ENCODE peak calls at places on chromosomes 7 and 10, in five cellular contexts. W is tibial artery; L is AG09309; E is CD8-positive, alpha-beta T cell; I is BE2C. V is an unnamed sample.

GRCh38 chr10:122939819-122940543 is 14.0 kb downstream of the C10orf88 start:
- DNase-seq in W (no peak), L (no peak), E (no peak), I (no peak), V (peak)

GRCh38 chr7:76060842-76061241 is 12.9 kb downstream of the MDH2 start:
- DNase-seq in W (no peak), L (no peak), E (no peak), I (no peak), V (no peak)

GRCh38 chr7:93146465-93147127 is 1.6 kb downstream of the SAMD9L start:
- DNase-seq in W (no peak), L (no peak), E (no peak), I (no peak), V (no peak)

GRCh38 chr7:98214811-98215321 is 3.6 kb downstream of the BHLHA15 start:
- DNase-seq in W (peak), L (no peak), E (no peak), I (no peak), V (no peak)

GRCh38 chr10:60105195-60105812 is 198.9 kb upstream of the CCDC6 start:
- DNase-seq in W (no peak), L (no peak), E (no peak), I (no peak), V (no peak)

GRCh38 chr10:27742195-27742925 is 3.3 kb downstream of the MKX start:
- DNase-seq in W (peak), L (peak), E (peak), I (peak), V (peak)

GRCh38 chr10:89591796-89592271 is 53.2 kb downstream of the PANK1 start:
- DNase-seq in W (peak), L (no peak), E (no peak), I (no peak), V (peak)

GRCh38 chr7:48004023-48004422 is 24.6 kb upstream of the HUS1 start:
- DNase-seq in W (no peak), L (no peak), E (no peak), I (no peak), V (no peak)

GRCh38 chr10:79055892-79056291 is 12.9 kb upstream of the ZMIZ1 start:
- DNase-seq in W (peak), L (no peak), E (no peak), I (no peak), V (no peak)

GRCh38 chr7:148983220-148984146 is 44.8 kb downstream of the PDIA4 start:
- DNase-seq in W (no peak), L (no peak), E (peak), I (peak), V (peak)

GRCh38 chr10:31508882-31509281 is 189.9 kb downstream of the ZEB1 start:
- DNase-seq in W (no peak), L (no peak), E (no peak), I (no peak), V (no peak)

GRCh38 chr10:85044-85443 is 35.9 kb upstream of the TUBB8 start:
- DNase-seq in W (no peak), L (no peak), E (no peak), I (no peak), V (no peak)

GRCh38 chr7:127392182-127392565 is 334 bp downstream of the ZNF800 start:
- DNase-seq in W (peak), L (peak), E (peak), I (peak), V (peak)

GRCh38 chr7:158772916-158773315 is 56.4 kb downstream of the ESYT2 start:
- DNase-seq in W (no peak), L (no peak), E (no peak), I (no peak), V (no peak)
- H3K4me3 ChIP-seq in W (no peak), L (no peak), E (no peak), I (no peak), V (no peak)

DNA sequence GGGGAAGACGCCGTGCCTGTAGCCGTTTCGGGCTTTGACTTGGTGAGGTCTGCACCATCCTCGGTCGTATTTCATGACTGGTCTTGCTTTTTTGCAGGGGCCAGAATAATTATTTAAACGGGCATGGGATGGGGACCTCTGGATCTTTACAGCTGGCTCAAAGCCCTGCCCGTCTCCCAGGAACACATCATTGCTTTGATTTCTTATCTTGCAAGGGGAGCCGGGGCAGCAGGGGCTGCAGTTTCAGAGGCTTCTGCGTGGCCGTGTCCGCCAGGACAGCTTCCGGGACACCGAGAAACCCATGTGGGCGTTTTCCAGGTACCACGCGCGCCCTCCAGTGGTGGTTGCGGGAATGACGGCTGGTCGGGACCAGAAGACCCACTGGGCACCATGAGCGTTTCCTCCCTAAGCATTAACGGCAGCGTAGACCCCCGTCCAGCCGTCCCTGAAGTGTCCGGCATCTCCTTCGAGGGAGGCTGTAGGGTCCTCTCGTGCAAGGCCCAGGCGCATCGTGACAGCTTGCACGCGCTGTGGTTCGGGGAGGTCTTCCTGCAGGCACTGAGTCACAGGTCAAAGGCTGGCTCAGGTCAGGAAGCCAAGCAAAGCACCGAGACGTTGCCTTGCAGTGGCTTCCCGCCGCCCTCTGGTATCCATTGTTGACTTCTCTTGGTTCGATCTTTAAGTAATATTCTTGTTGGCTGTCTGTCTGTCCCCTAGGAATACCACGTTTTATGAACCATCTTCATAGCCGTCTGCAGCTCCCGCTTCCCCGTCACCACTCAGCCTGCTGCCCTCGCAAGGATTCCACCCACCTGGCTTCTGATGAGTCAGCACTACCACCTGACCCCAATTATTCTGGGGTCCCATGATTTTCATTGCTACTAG is 16.2 kb upstream of the ZFAND2A start:
- DNase-seq in W (peak), L (no peak), E (peak), I (peak), V (peak)
- H3K4me3 ChIP-seq in W (peak), L (peak), E (peak), I (peak), V (no peak)

GRCh38 chr7:107995184-107996071 is 7.5 kb downstream of the LAMB1 start:
- DNase-seq in W (no peak), L (no peak), E (no peak), I (no peak), V (peak)

GRCh38 chr7:107993879-107994278 is 9.1 kb downstream of the LAMB1 start:
- DNase-seq in W (no peak), L (no peak), E (no peak), I (no peak), V (no peak)

GRCh38 chr7:107996072-107996824 is 6.7 kb downstream of the LAMB1 start:
- DNase-seq in W (no peak), L (no peak), E (no peak), I (no peak), V (peak)

GRCh38 chr7:107998150-107998549 is 4.8 kb downstream of the LAMB1 start:
- DNase-seq in W (no peak), L (no peak), E (no peak), I (no peak), V (no peak)

GRCh38 chr7:107994366-107994765 is 8.6 kb downstream of the LAMB1 start:
- DNase-seq in W (no peak), L (no peak), E (no peak), I (no peak), V (peak)
- H3K4me3 ChIP-seq in W (no peak), L (no peak), E (no peak), I (no peak), V (no peak)

GRCh38 chr10:22087365-22087738 is 83.8 kb upstream of the DNAJC1 start:
- DNase-seq in W (no peak), L (no peak), E (no peak), I (no peak), V (no peak)
- H3K4me3 ChIP-seq in W (no peak), L (no peak), E (no peak), I (no peak), V (no peak)

GRCh38 chr7:988426-988911 is 5.5 kb downstream of the CYP2W1 start:
- DNase-seq in W (no peak), L (no peak), E (no peak), I (peak), V (no peak)
- H3K4me3 ChIP-seq in W (no peak), L (no peak), E (no peak), I (peak), V (no peak)